ENCODE peak calls at places on chromosomes 7 and 10, in ten cellular contexts. D, K, H, J, X, T, B, F, Z and U are unnamed samples.
A peak's percentile ranks its signal among the peaks of the same experiment; 100 is the strongest.

GRCh38 chr7:1446611-1447032 is 12.6 kb downstream of the MICALL2 start:
- DNase-seq in D (no peak), K (no peak), H (no peak), J (no peak), X (no peak), T (no peak), B (no peak), F (no peak), Z (no peak), U (no peak)

GRCh38 chr10:71940752-71941151 is 23.4 kb upstream of the CHST3 start:
- DNase-seq in D (no peak), K (no peak), H (no peak), J (no peak), X (no peak), T (no peak), B (no peak), F (no peak), Z (no peak), U (no peak)

GRCh38 chr7:105637755-105638154 is 56.5 kb upstream of the EFCAB10 start:
- DNase-seq in D (no peak), K (no peak), H (no peak), J (no peak), X (no peak), T (no peak), B (no peak), F (no peak), Z (no peak), U (no peak)

GRCh38 chr7:108109216-108109908 is 20.8 kb downstream of the LAMB4 start:
- DNase-seq in D (no peak), K (no peak), H (no peak), J (no peak), X (no peak), T (no peak), B (no peak), F (no peak), Z (no peak), U (no peak)

GRCh38 chr10:13993169-13993568 is 337.6 kb downstream of the FRMD4A start:
- DNase-seq in D (no peak), K (peak; percentile 83), H (no peak), J (no peak), X (no peak), T (no peak), B (no peak), F (no peak), Z (no peak), U (no peak)

GRCh38 chr7:2539031-2540028 is 16.0 kb downstream of the BRAT1 start:
- DNase-seq in D (no peak), K (no peak), H (no peak), J (no peak), X (peak; percentile 44), T (peak; percentile 73), B (no peak), F (no peak), Z (no peak), U (no peak)

GRCh38 chr10:112026438-112026837 is 157.1 kb downstream of the GPAM start:
- DNase-seq in D (peak; percentile 12), K (no peak), H (no peak), J (no peak), X (no peak), T (no peak), B (no peak), F (no peak), Z (no peak), U (no peak)

GRCh38 chr10:20765066-20765465 is 132.0 kb downstream of the NEBL start:
- DNase-seq in D (no peak), K (no peak), H (no peak), J (no peak), X (no peak), T (no peak), B (no peak), F (no peak), Z (no peak), U (no peak)

GRCh38 chr10:91123246-91123645 is 97.2 kb upstream of the PCGF5 start:
- DNase-seq in D (no peak), K (no peak), H (no peak), J (no peak), X (no peak), T (no peak), B (no peak), F (no peak), Z (no peak), U (no peak)

GRCh38 chr10:44650576-44651394 is 260.4 kb upstream of the TMEM72 start:
- DNase-seq in D (no peak), K (no peak), H (no peak), J (no peak), X (no peak), T (no peak), B (no peak), F (no peak), Z (no peak), U (no peak)